ENCODE peak calls at places on chromosomes 12 and 14, in four cellular contexts. C, Q, E and V are unnamed samples.

GRCh38 chr14:44914849-44915248 is 46.9 kb downstream of the KLHL28 start:
- DNase-seq in C (no peak), Q (no peak), E (peak; percentile 41), V (no peak)

GRCh38 chr12:3034067-3034750 is 43.0 kb upstream of the TSPAN9 start:
- DNase-seq in C (peak; percentile 66), Q (no peak), E (peak; percentile 78), V (no peak)

GRCh38 chr12:121536058-121536928 is 44.5 kb downstream of the KDM2B start:
- DNase-seq in C (no peak), Q (no peak), E (peak; percentile 89), V (peak; percentile 38)

GRCh38 chr12:45130881-45131281 is 80.0 kb upstream of the DBX2 start:
- DNase-seq in C (peak; percentile 51), Q (peak; percentile 60), E (peak; percentile 66), V (no peak)

GRCh38 chr12:124506145-124506831 is 61.1 kb downstream of the NCOR2 start:
- DNase-seq in C (no peak), Q (peak; percentile 95), E (peak; percentile 77), V (no peak)

GRCh38 chr14:26765768-26766550 is 168.1 kb upstream of the NOVA1 start:
- DNase-seq in C (no peak), Q (no peak), E (peak; percentile 92), V (no peak)

GRCh38 chr14:23028800-23029199 is 5.9 kb downstream of the PSMB5 start:
- DNase-seq in C (no peak), Q (no peak), E (no peak), V (no peak)

GRCh38 chr14:56002316-56002715 is 115.9 kb upstream of the PELI2 start:
- DNase-seq in C (no peak), Q (no peak), E (no peak), V (no peak)

GRCh38 chr12:97967831-97968230 is 505.2 kb downstream of the RMST start:
- DNase-seq in C (no peak), Q (no peak), E (no peak), V (no peak)

GRCh38 chr12:80909370-80909769 is 28.4 kb downstream of the LIN7A start:
- DNase-seq in C (no peak), Q (no peak), E (no peak), V (no peak)

GRCh38 chr14:95026851-95027463 is 130.4 kb downstream of the DICER1 start:
- DNase-seq in C (no peak), Q (no peak), E (no peak), V (no peak)

GRCh38 chr12:52896190-52897100 is 8.4 kb downstream of the KRT8 start:
- DNase-seq in C (no peak), Q (no peak), E (no peak), V (no peak)

GRCh38 chr12:53754633-53755261 is 3.0 kb upstream of the CISTR start:
- DNase-seq in C (no peak), Q (no peak), E (peak; percentile 47), V (no peak)

GRCh38 chr14:94681300-94682060 is 69.3 kb downstream of the SERPINA3 start:
- DNase-seq in C (peak; percentile 59), Q (no peak), E (peak; percentile 70), V (no peak)

GRCh38 chr12:108856428-108857157 is 790 bp downstream of the SSH1 start:
- DNase-seq in C (no peak), Q (no peak), E (peak; percentile 81), V (peak; percentile 52)

GRCh38 chr12:19972325-19973288 is 395.7 kb upstream of the PDE3A start:
- DNase-seq in C (no peak), Q (no peak), E (no peak), V (no peak)

GRCh38 chr12:52658196-52658595 is 6.2 kb upstream of the KRT2 start:
- DNase-seq in C (no peak), Q (no peak), E (no peak), V (no peak)

GRCh38 chr14:32564591-32564990 is 235.5 kb downstream of the AKAP6 start:
- DNase-seq in C (no peak), Q (no peak), E (peak; percentile 70), V (no peak)

GRCh38 chr12:14868916-14869315 is 16.7 kb downstream of the MGP start:
- DNase-seq in C (no peak), Q (no peak), E (peak; percentile 28), V (no peak)

GRCh38 chr12:57299514-57300016 is 48.6 kb upstream of the STAC3 start:
- DNase-seq in C (no peak), Q (no peak), E (peak; percentile 54), V (no peak)

GRCh38 chr12:9751204-9752144 is 9.2 kb downstream of the CD69 start:
- DNase-seq in C (peak; percentile 7), Q (no peak), E (peak; percentile 47), V (no peak)

GRCh38 chr14:105013150-105013787 is 7.6 kb downstream of the CDCA4 start:
- DNase-seq in C (no peak), Q (no peak), E (no peak), V (no peak)

GRCh38 chr12:106919910-106920544 is 35.7 kb upstream of the TMEM263 start:
- DNase-seq in C (peak; percentile 46), Q (peak; percentile 13), E (peak; percentile 57), V (no peak)

GRCh38 chr12:131836714-131837397 is 8.7 kb downstream of the MMP17 start:
- DNase-seq in C (no peak), Q (no peak), E (no peak), V (no peak)

GRCh38 chr14:77660754-77661153 is 44.3 kb upstream of the SPTLC2 start:
- DNase-seq in C (no peak), Q (no peak), E (no peak), V (no peak)

GRCh38 chr14:86933460-86933859 is 1059.5 kb downstream of the GALC start:
- DNase-seq in C (no peak), Q (no peak), E (no peak), V (no peak)

GRCh38 chr12:88726806-88727722 is 146.8 kb upstream of the KITLG start:
- DNase-seq in C (peak; percentile 8), Q (no peak), E (peak; percentile 43), V (no peak)

GRCh38 chr12:93098077-93098476 is 169.0 kb upstream of the EEA1 start:
- DNase-seq in C (no peak), Q (peak; percentile 81), E (peak; percentile 50), V (peak; percentile 21)

GRCh38 chr12:120055639-120056038 is 60.9 kb downstream of the RAB35 start:
- DNase-seq in C (peak; percentile 42), Q (no peak), E (no peak), V (no peak)